ENCODE peak calls at places on chromosomes 2 and 18, in seven cellular contexts. U is type B pancreatic cell, N is lower lobe of right lung, R is neural progenitor cell, X is OCI-LY7, L is body of pancreas, S is esophagus squamous epithelium. P is an unnamed sample.

GRCh38 chr18:68693091-68693815 is 21.7 kb downstream of the TMX3 start:
- DNase-seq in U (no peak), N (peak), R (no peak), X (no peak), L (no peak), S (no peak), P (no peak)

GRCh38 chr2:223760838-223761502 is 76.4 kb downstream of the AP1S3 start:
- DNase-seq in U (no peak), N (no peak), R (peak), X (peak), L (peak), S (peak), P (peak)

GRCh38 chr2:177405029-177405692 is 12.6 kb downstream of the AGPS start:
- DNase-seq in U (no peak), N (no peak), R (no peak), X (no peak), L (no peak), S (no peak), P (no peak)

GRCh38 chr18:74826560-74826959 is 228.9 kb downstream of the ZNF407 start:
- DNase-seq in U (no peak), N (no peak), R (no peak), X (no peak), L (no peak), S (no peak), P (no peak)

GRCh38 chr2:223735035-223735640 is 102.2 kb downstream of the AP1S3 start:
- DNase-seq in U (no peak), N (no peak), R (no peak), X (no peak), L (no peak), S (no peak), P (no peak)

GRCh38 chr18:35582310-35582682 is 756 bp downstream of the GALNT1 start:
- DNase-seq in U (no peak), N (no peak), R (no peak), X (peak), L (no peak), S (no peak), P (no peak)

GRCh38 chr2:83823238-83823637 is 635.8 kb downstream of the SUCLG1 start:
- DNase-seq in U (no peak), N (no peak), R (no peak), X (no peak), L (no peak), S (no peak), P (no peak)

GRCh38 chr2:239053801-239054503 is 206.1 kb downstream of the TWIST2 start:
- DNase-seq in U (no peak), N (no peak), R (no peak), X (no peak), L (no peak), S (no peak), P (no peak)

GRCh38 chr2:11757101-11757500 is 10.7 kb downstream of the LPIN1 start:
- DNase-seq in U (no peak), N (no peak), R (no peak), X (no peak), L (no peak), S (no peak), P (no peak)

GRCh38 chr2:105886680-105887079 is 142.0 kb downstream of the NCK2 start:
- DNase-seq in U (no peak), N (no peak), R (no peak), X (no peak), L (no peak), S (no peak), P (no peak)

GRCh38 chr2:134782107-134782506 is 56.3 kb upstream of the ACMSD start:
- DNase-seq in U (no peak), N (no peak), R (no peak), X (no peak), L (no peak), S (no peak), P (no peak)

GRCh38 chr2:174593574-174594203 is 3.9 kb downstream of the WIPF1 start:
- DNase-seq in U (no peak), N (no peak), R (peak), X (peak), L (no peak), S (no peak), P (no peak)

GRCh38 chr2:200255549-200255948 is 50.9 kb upstream of the SPATS2L start:
- DNase-seq in U (no peak), N (no peak), R (no peak), X (no peak), L (peak), S (no peak), P (no peak)

GRCh38 chr18:58269931-58270330 is 225.9 kb downstream of the NEDD4L start:
- DNase-seq in U (no peak), N (no peak), R (no peak), X (no peak), L (peak), S (no peak), P (peak)

GRCh38 chr2:202109737-202110184 is 36.7 kb downstream of the KIAA2012 start:
- DNase-seq in U (no peak), N (no peak), R (peak), X (peak), L (peak), S (peak), P (no peak)

GRCh38 chr2:28716265-28716865 is 35.3 kb upstream of the PPP1CB start:
- DNase-seq in U (no peak), N (no peak), R (no peak), X (no peak), L (peak), S (no peak), P (peak)

GRCh38 chr2:222413295-222413911 is 10.9 kb upstream of the SGPP2 start:
- DNase-seq in U (no peak), N (no peak), R (peak), X (peak), L (no peak), S (no peak), P (no peak)

GRCh38 chr2:219161097-219161496 is 482 bp upstream of the NHEJ1 start:
- DNase-seq in U (no peak), N (no peak), R (no peak), X (no peak), L (no peak), S (no peak), P (no peak)

DNA sequence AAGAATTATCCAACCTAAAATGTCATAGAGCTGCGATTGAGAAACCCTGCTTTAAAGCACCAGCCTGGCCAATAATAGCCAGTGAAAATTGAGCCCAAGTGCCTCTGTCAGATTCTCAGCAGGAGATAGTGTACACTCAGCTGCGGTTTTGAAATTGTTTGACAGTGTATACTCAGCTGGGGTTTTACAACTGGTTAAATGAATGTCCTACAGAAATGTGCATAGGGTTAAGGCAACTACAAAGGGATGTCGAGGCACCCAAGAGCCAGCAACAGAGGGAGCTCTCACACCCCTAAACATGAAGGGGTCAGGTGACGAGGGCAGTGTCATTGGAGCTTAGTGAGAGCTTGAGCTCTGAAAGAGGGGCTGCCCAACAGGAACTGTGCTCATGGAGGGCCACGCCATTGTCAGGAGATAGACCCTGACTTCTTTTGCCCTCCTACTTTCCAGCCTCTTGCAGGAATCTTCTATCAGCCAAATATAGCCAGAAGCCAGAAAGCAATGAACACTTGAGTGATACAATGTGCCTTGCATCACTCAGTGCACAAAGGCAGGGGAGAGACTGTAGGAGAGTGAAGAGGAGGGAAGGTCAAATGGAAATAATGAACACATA is 15.1 kb downstream of the ACTG2 start:
- DNase-seq in U (peak), N (no peak), R (peak), X (peak), L (no peak), S (no peak), P (no peak)
- TF ChIP-seq CTCF in U (no peak), N (peak), R (peak), X (peak), L (peak), S (no peak), P (no peak)

GRCh38 chr2:225414902-225415301 is 15.4 kb downstream of the NYAP2 start:
- DNase-seq in U (no peak), N (no peak), R (no peak), X (no peak), L (no peak), S (no peak), P (no peak)
- TF ChIP-seq CTCF in U (no peak), N (no peak), R (no peak), X (no peak), L (no peak), S (no peak), P (no peak)

GRCh38 chr2:155372969-155373368 is 674.5 kb downstream of the KCNJ3 start:
- DNase-seq in U (no peak), N (no peak), R (no peak), X (peak), L (no peak), S (no peak), P (no peak)

GRCh38 chr2:155363349-155363888 is 664.9 kb downstream of the KCNJ3 start:
- DNase-seq in U (no peak), N (no peak), R (no peak), X (no peak), L (no peak), S (no peak), P (no peak)

GRCh38 chr2:155364766-155365165 is 666.3 kb downstream of the KCNJ3 start:
- DNase-seq in U (no peak), N (no peak), R (no peak), X (no peak), L (no peak), S (no peak), P (no peak)

GRCh38 chr2:155368934-155369333 is 670.4 kb downstream of the KCNJ3 start:
- DNase-seq in U (no peak), N (no peak), R (no peak), X (peak), L (no peak), S (no peak), P (no peak)
- TF ChIP-seq CTCF in U (peak), N (no peak), R (peak), X (peak), L (peak), S (peak), P (no peak)

GRCh38 chr2:39920318-39920775 is 141.3 kb upstream of the THUMPD2 start:
- DNase-seq in U (no peak), N (no peak), R (no peak), X (peak), L (no peak), S (no peak), P (no peak)
- TF ChIP-seq CTCF in U (no peak), N (no peak), R (no peak), X (peak), L (no peak), S (no peak), P (no peak)

GRCh38 chr2:96638144-96639121 is at the start of gene KANSL3:
- DNase-seq in U (peak), N (peak), R (peak), X (peak), L (peak), S (peak), P (peak)
- TF ChIP-seq CTCF in U (no peak), N (no peak), R (no peak), X (no peak), L (peak), S (no peak), P (no peak)

GRCh38 chr2:24351981-24352380 is 8.4 kb downstream of the ITSN2 start:
- DNase-seq in U (no peak), N (no peak), R (no peak), X (no peak), L (no peak), S (no peak), P (no peak)
- TF ChIP-seq CTCF in U (peak), N (no peak), R (peak), X (peak), L (no peak), S (no peak), P (no peak)

DNA sequence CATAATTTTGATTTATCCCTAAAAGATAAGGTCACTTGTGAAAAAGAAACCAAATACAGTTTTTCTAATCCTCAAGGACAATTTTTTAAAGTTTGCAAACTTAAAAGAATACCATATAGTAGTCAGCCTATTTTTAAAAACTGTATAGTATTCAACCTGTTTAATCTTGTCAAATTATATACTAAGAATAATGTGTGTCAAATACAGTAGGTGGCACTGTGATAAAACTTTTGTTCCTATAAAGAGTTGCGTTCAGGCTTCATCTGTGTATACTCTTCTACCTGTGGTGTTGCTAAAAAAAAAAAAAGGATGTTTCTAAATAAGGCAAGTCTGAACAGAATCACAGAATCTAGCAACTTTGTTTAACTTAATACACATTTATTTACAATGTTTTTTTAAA is 68.6 kb downstream of the CCDC138 start:
- DNase-seq in U (no peak), N (no peak), R (no peak), X (peak), L (no peak), S (no peak), P (no peak)
- TF ChIP-seq CTCF in U (peak), N (no peak), R (peak), X (peak), L (peak), S (peak), P (peak)

GRCh38 chr18:468841-469796 is 31.4 kb downstream of the COLEC12 start:
- DNase-seq in U (no peak), N (no peak), R (no peak), X (peak), L (no peak), S (no peak), P (no peak)
- TF ChIP-seq CTCF in U (no peak), N (no peak), R (no peak), X (peak), L (no peak), S (no peak), P (no peak)

DNA sequence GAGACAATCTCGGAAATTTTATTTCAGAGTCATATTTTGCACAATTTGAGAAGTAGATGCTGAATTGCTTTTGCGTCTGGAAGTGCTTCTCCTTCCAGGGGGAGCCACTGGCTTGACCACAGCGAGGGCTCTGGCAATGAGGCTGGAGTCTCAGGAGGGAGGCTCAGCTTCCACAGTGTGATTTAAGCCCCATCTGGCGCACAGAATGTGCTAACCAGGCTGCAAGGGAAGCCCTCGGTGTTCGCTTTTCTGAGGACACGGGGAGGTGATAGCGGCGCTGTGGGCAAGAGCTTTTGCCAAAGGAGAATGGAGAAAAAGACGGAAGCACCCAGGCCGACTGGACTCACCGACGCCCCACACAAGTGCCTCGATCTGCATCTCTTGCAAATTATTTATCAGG is 52.4 kb downstream of the ADI1 start:
- DNase-seq in U (no peak), N (no peak), R (no peak), X (no peak), L (no peak), S (no peak), P (no peak)
- TF ChIP-seq CTCF in U (no peak), N (no peak), R (no peak), X (no peak), L (no peak), S (no peak), P (no peak)